ENCODE peak calls at places on chromosomes 12 and 14, in ten cellular contexts. One of them, this sample, is unnamed.

GRCh38 chr14:100980823-100981222 is 77.3 kb upstream of the RTL1 start:
- DNase-seq in breast epithelium: no peak
- DNase-seq in tibial nerve: no peak
- DNase-seq in transverse colon: no peak
- DNase-seq in A549: no peak
- DNase-seq in upper lobe of left lung: no peak
- DNase-seq in heart left ventricle: no peak
- DNase-seq in IMR-90: no peak
- DNase-seq in stomach: no peak
- DNase-seq in ovary: no peak
- DNase-seq in this sample: no peak

GRCh38 chr14:90522585-90523191 is 125.9 kb downstream of the CALM1 start:
- DNase-seq in heart left ventricle: peak; percentile 61
- DNase-seq in stomach: peak; percentile 67
- DNase-seq in A549: no peak
- DNase-seq in upper lobe of left lung: peak; percentile 69
- DNase-seq in breast epithelium: peak; percentile 81
- DNase-seq in tibial nerve: no peak
- DNase-seq in IMR-90: no peak
- DNase-seq in transverse colon: peak; percentile 49
- DNase-seq in ovary: peak; percentile 89
- DNase-seq in this sample: peak; percentile 93

GRCh38 chr14:51607677-51608076 is 44.0 kb upstream of the FRMD6 start:
- DNase-seq in ovary: no peak
- DNase-seq in stomach: no peak
- DNase-seq in heart left ventricle: no peak
- DNase-seq in IMR-90: peak; percentile 59
- DNase-seq in transverse colon: no peak
- DNase-seq in A549: no peak
- DNase-seq in tibial nerve: no peak
- DNase-seq in upper lobe of left lung: no peak
- DNase-seq in breast epithelium: no peak
- DNase-seq in this sample: no peak

GRCh38 chr12:47740536-47741339 is 15.4 kb upstream of the ENDOU start:
- DNase-seq in upper lobe of left lung: no peak
- DNase-seq in ovary: no peak
- DNase-seq in heart left ventricle: no peak
- DNase-seq in tibial nerve: no peak
- DNase-seq in IMR-90: no peak
- DNase-seq in A549: no peak
- DNase-seq in breast epithelium: no peak
- DNase-seq in stomach: no peak
- DNase-seq in transverse colon: peak; percentile 58
- DNase-seq in this sample: peak; percentile 81

GRCh38 chr12:45425426-45425825 is 209.5 kb downstream of the ANO6 start:
- DNase-seq in tibial nerve: no peak
- DNase-seq in breast epithelium: no peak
- DNase-seq in transverse colon: no peak
- DNase-seq in heart left ventricle: no peak
- DNase-seq in upper lobe of left lung: no peak
- DNase-seq in A549: no peak
- DNase-seq in IMR-90: peak; percentile 78
- DNase-seq in stomach: no peak
- DNase-seq in ovary: no peak
- DNase-seq in this sample: no peak

GRCh38 chr12:107778383-107779015 is 4.0 kb downstream of the ASCL4 start:
- DNase-seq in tibial nerve: no peak
- DNase-seq in ovary: no peak
- DNase-seq in upper lobe of left lung: no peak
- DNase-seq in heart left ventricle: no peak
- DNase-seq in stomach: no peak
- DNase-seq in A549: no peak
- DNase-seq in IMR-90: no peak
- DNase-seq in breast epithelium: no peak
- DNase-seq in transverse colon: peak; percentile 29
- DNase-seq in this sample: no peak

GRCh38 chr12:64104376-64104775 is 117.7 kb downstream of the KICS2 start:
- DNase-seq in heart left ventricle: no peak
- DNase-seq in stomach: no peak
- DNase-seq in A549: no peak
- DNase-seq in ovary: peak; percentile 36
- DNase-seq in tibial nerve: no peak
- DNase-seq in upper lobe of left lung: no peak
- DNase-seq in breast epithelium: peak; percentile 59
- DNase-seq in transverse colon: peak; percentile 25
- DNase-seq in IMR-90: no peak
- DNase-seq in this sample: peak; percentile 88

GRCh38 chr12:69397978-69398377 is 38.4 kb downstream of the YEATS4 start:
- DNase-seq in breast epithelium: no peak
- DNase-seq in stomach: no peak
- DNase-seq in ovary: no peak
- DNase-seq in heart left ventricle: no peak
- DNase-seq in transverse colon: no peak
- DNase-seq in tibial nerve: no peak
- DNase-seq in upper lobe of left lung: no peak
- DNase-seq in IMR-90: peak; percentile 62
- DNase-seq in A549: no peak
- DNase-seq in this sample: no peak

GRCh38 chr12:122362758-122363157 is 59.7 kb downstream of the CLIP1 start:
- DNase-seq in upper lobe of left lung: no peak
- DNase-seq in transverse colon: no peak
- DNase-seq in stomach: no peak
- DNase-seq in ovary: no peak
- DNase-seq in A549: no peak
- DNase-seq in breast epithelium: no peak
- DNase-seq in IMR-90: peak; percentile 28
- DNase-seq in tibial nerve: no peak
- DNase-seq in heart left ventricle: no peak
- DNase-seq in this sample: no peak

GRCh38 chr14:67623114-67623513 is 3.4 kb downstream of the ARG2 start:
- DNase-seq in breast epithelium: no peak
- DNase-seq in transverse colon: no peak
- DNase-seq in A549: no peak
- DNase-seq in upper lobe of left lung: peak; percentile 57
- DNase-seq in tibial nerve: no peak
- DNase-seq in IMR-90: no peak
- DNase-seq in ovary: no peak
- DNase-seq in stomach: no peak
- DNase-seq in heart left ventricle: no peak
- DNase-seq in this sample: peak; percentile 45

GRCh38 chr14:86961106-86961716 is 1031.8 kb downstream of the GALC start:
- DNase-seq in ovary: no peak
- DNase-seq in stomach: no peak
- DNase-seq in tibial nerve: no peak
- DNase-seq in breast epithelium: no peak
- DNase-seq in upper lobe of left lung: no peak
- DNase-seq in IMR-90: peak; percentile 3
- DNase-seq in transverse colon: no peak
- DNase-seq in heart left ventricle: no peak
- DNase-seq in A549: no peak
- DNase-seq in this sample: no peak

GRCh38 chr12:77980782-77981181 is 150.1 kb downstream of the NAV3 start:
- DNase-seq in transverse colon: no peak
- DNase-seq in tibial nerve: no peak
- DNase-seq in ovary: no peak
- DNase-seq in heart left ventricle: no peak
- DNase-seq in upper lobe of left lung: no peak
- DNase-seq in A549: no peak
- DNase-seq in breast epithelium: no peak
- DNase-seq in IMR-90: no peak
- DNase-seq in stomach: no peak
- DNase-seq in this sample: no peak

GRCh38 chr12:91357381-91357780 is 174.8 kb upstream of the DCN start:
- DNase-seq in breast epithelium: no peak
- DNase-seq in transverse colon: no peak
- DNase-seq in A549: no peak
- DNase-seq in upper lobe of left lung: no peak
- DNase-seq in heart left ventricle: no peak
- DNase-seq in tibial nerve: no peak
- DNase-seq in ovary: no peak
- DNase-seq in IMR-90: no peak
- DNase-seq in stomach: no peak
- DNase-seq in this sample: no peak

GRCh38 chr12:80412343-80412953 is 31.6 kb upstream of the PTPRQ start:
- DNase-seq in transverse colon: no peak
- DNase-seq in A549: peak; percentile 19
- DNase-seq in tibial nerve: no peak
- DNase-seq in breast epithelium: no peak
- DNase-seq in heart left ventricle: no peak
- DNase-seq in ovary: no peak
- DNase-seq in upper lobe of left lung: no peak
- DNase-seq in IMR-90: peak; percentile 69
- DNase-seq in stomach: no peak
- DNase-seq in this sample: no peak

GRCh38 chr12:100348657-100349454 is 8.0 kb upstream of the SLC17A8 start:
- DNase-seq in IMR-90: peak; percentile 38
- DNase-seq in tibial nerve: no peak
- DNase-seq in heart left ventricle: no peak
- DNase-seq in ovary: no peak
- DNase-seq in transverse colon: no peak
- DNase-seq in A549: peak; percentile 34
- DNase-seq in breast epithelium: no peak
- DNase-seq in stomach: no peak
- DNase-seq in upper lobe of left lung: no peak
- DNase-seq in this sample: no peak

GRCh38 chr14:41604793-41605534 is 1.7 kb upstream of the LRFN5 start:
- DNase-seq in transverse colon: no peak
- DNase-seq in upper lobe of left lung: no peak
- DNase-seq in IMR-90: peak; percentile 86
- DNase-seq in tibial nerve: peak; percentile 35
- DNase-seq in stomach: no peak
- DNase-seq in A549: no peak
- DNase-seq in heart left ventricle: peak; percentile 71
- DNase-seq in ovary: peak; percentile 71
- DNase-seq in breast epithelium: no peak
- DNase-seq in this sample: peak; percentile 60

GRCh38 chr12:64603183-64603841 is 7.0 kb upstream of the RASSF3 start:
- DNase-seq in stomach: no peak
- DNase-seq in A549: no peak
- DNase-seq in transverse colon: no peak
- DNase-seq in upper lobe of left lung: no peak
- DNase-seq in IMR-90: no peak
- DNase-seq in breast epithelium: no peak
- DNase-seq in heart left ventricle: no peak
- DNase-seq in tibial nerve: no peak
- DNase-seq in ovary: no peak
- DNase-seq in this sample: no peak

GRCh38 chr14:23131482-23131881 is 12.4 kb upstream of the CEBPE start:
- DNase-seq in heart left ventricle: no peak
- DNase-seq in A549: no peak
- DNase-seq in IMR-90: no peak
- DNase-seq in breast epithelium: no peak
- DNase-seq in stomach: no peak
- DNase-seq in transverse colon: no peak
- DNase-seq in ovary: no peak
- DNase-seq in tibial nerve: no peak
- DNase-seq in upper lobe of left lung: no peak
- DNase-seq in this sample: no peak

GRCh38 chr12:100375023-100375737 is 18.3 kb downstream of the SLC17A8 start:
- DNase-seq in ovary: peak; percentile 86
- DNase-seq in tibial nerve: peak; percentile 68
- DNase-seq in stomach: peak; percentile 48
- DNase-seq in heart left ventricle: peak; percentile 84
- DNase-seq in breast epithelium: no peak
- DNase-seq in A549: no peak
- DNase-seq in transverse colon: peak; percentile 35
- DNase-seq in upper lobe of left lung: peak; percentile 72
- DNase-seq in IMR-90: peak; percentile 16
- DNase-seq in this sample: peak; percentile 36

GRCh38 chr12:27521066-27521465 is 2.9 kb upstream of the PPFIBP1 start:
- DNase-seq in A549: no peak
- DNase-seq in tibial nerve: no peak
- DNase-seq in stomach: no peak
- DNase-seq in IMR-90: peak; percentile 52
- DNase-seq in heart left ventricle: peak; percentile 58
- DNase-seq in ovary: peak; percentile 72
- DNase-seq in upper lobe of left lung: no peak
- DNase-seq in breast epithelium: no peak
- DNase-seq in transverse colon: no peak
- DNase-seq in this sample: no peak

GRCh38 chr14:74038015-74038859 is 19.1 kb downstream of the BBOF1 start:
- DNase-seq in tibial nerve: peak; percentile 20
- DNase-seq in heart left ventricle: no peak
- DNase-seq in A549: peak; percentile 62
- DNase-seq in breast epithelium: no peak
- DNase-seq in upper lobe of left lung: no peak
- DNase-seq in stomach: no peak
- DNase-seq in IMR-90: peak; percentile 64
- DNase-seq in transverse colon: no peak
- DNase-seq in ovary: no peak
- DNase-seq in this sample: no peak

GRCh38 chr12:57896139-57896436 is 45.3 kb upstream of the ATP23 start:
- DNase-seq in heart left ventricle: no peak
- DNase-seq in IMR-90: no peak
- DNase-seq in tibial nerve: no peak
- DNase-seq in upper lobe of left lung: no peak
- DNase-seq in transverse colon: no peak
- DNase-seq in stomach: no peak
- DNase-seq in breast epithelium: no peak
- DNase-seq in A549: no peak
- DNase-seq in ovary: no peak
- DNase-seq in this sample: no peak
- TF ChIP-seq CTCF in heart left ventricle: no peak
- TF ChIP-seq CTCF in IMR-90: no peak
- TF ChIP-seq CTCF in tibial nerve: peak; percentile 19
- TF ChIP-seq CTCF in upper lobe of left lung: no peak
- TF ChIP-seq CTCF in transverse colon: peak; percentile 11
- TF ChIP-seq CTCF in stomach: no peak
- TF ChIP-seq CTCF in breast epithelium: no peak
- TF ChIP-seq CTCF in A549: no peak
- TF ChIP-seq CTCF in ovary: peak; percentile 33
- TF ChIP-seq CTCF in this sample: no peak

GRCh38 chr14:31479026-31479425 is 8.8 kb downstream of the GPR33 start:
- DNase-seq in heart left ventricle: no peak
- DNase-seq in breast epithelium: no peak
- DNase-seq in ovary: no peak
- DNase-seq in IMR-90: no peak
- DNase-seq in A549: no peak
- DNase-seq in stomach: no peak
- DNase-seq in tibial nerve: no peak
- DNase-seq in transverse colon: no peak
- DNase-seq in upper lobe of left lung: no peak
- DNase-seq in this sample: no peak
- H3K4me1 ChIP-seq in heart left ventricle: no peaks in the 10 kb centered on the region
- H3K4me1 ChIP-seq in breast epithelium: no peaks in the 10 kb centered on the region
- H3K4me1 ChIP-seq in ovary: no peaks in the 10 kb centered on the region
- H3K4me1 ChIP-seq in IMR-90: no peaks in the 10 kb centered on the region
- H3K4me1 ChIP-seq in A549: no peaks in the 10 kb centered on the region
- H3K4me1 ChIP-seq in stomach: no peaks in the 10 kb centered on the region
- H3K4me1 ChIP-seq in tibial nerve: peaks cover 14% of the 10 kb centered on the region
- H3K4me1 ChIP-seq in transverse colon: no peaks in the 10 kb centered on the region
- H3K4me1 ChIP-seq in upper lobe of left lung: no peaks in the 10 kb centered on the region
- H3K4me1 ChIP-seq in this sample: no peaks in the 10 kb centered on the region

GRCh38 chr12:93570552-93571359 is 1.7 kb upstream of the SOCS2 start:
- DNase-seq in IMR-90: peak; percentile 92
- DNase-seq in ovary: peak; percentile 94
- DNase-seq in breast epithelium: peak; percentile 89
- DNase-seq in upper lobe of left lung: peak; percentile 96
- DNase-seq in stomach: peak; percentile 95
- DNase-seq in transverse colon: peak; percentile 96
- DNase-seq in heart left ventricle: peak; percentile 96
- DNase-seq in A549: peak; percentile 88
- DNase-seq in tibial nerve: peak; percentile 89
- DNase-seq in this sample: peak; percentile 94
- TF ChIP-seq POLR2A in IMR-90: peak; percentile 40
- TF ChIP-seq POLR2A in ovary: peak; percentile 42
- TF ChIP-seq POLR2A in breast epithelium: no peak
- TF ChIP-seq POLR2A in upper lobe of left lung: peak; percentile 59
- TF ChIP-seq POLR2A in stomach: no peak
- TF ChIP-seq POLR2A in transverse colon: peak; percentile 69
- TF ChIP-seq POLR2A in heart left ventricle: no peak
- TF ChIP-seq POLR2A in A549: peak; percentile 31
- TF ChIP-seq POLR2A in tibial nerve: no peak
- TF ChIP-seq POLR2A in this sample: peak; percentile 79

GRCh38 chr14:96881713-96882112 is 84.5 kb downstream of the VRK1 start:
- DNase-seq in breast epithelium: no peak
- DNase-seq in upper lobe of left lung: no peak
- DNase-seq in A549: no peak
- DNase-seq in heart left ventricle: no peak
- DNase-seq in ovary: no peak
- DNase-seq in transverse colon: no peak
- DNase-seq in IMR-90: no peak
- DNase-seq in tibial nerve: no peak
- DNase-seq in stomach: no peak
- DNase-seq in this sample: no peak
- TF ChIP-seq CTCF in breast epithelium: no peak
- TF ChIP-seq CTCF in upper lobe of left lung: no peak
- TF ChIP-seq CTCF in A549: no peak
- TF ChIP-seq CTCF in heart left ventricle: no peak
- TF ChIP-seq CTCF in ovary: no peak
- TF ChIP-seq CTCF in transverse colon: no peak
- TF ChIP-seq CTCF in IMR-90: no peak
- TF ChIP-seq CTCF in tibial nerve: no peak
- TF ChIP-seq CTCF in stomach: no peak
- TF ChIP-seq CTCF in this sample: no peak

This sample was measured in thyroid gland.